ENCODE peak calls at places on chromosomes 12 and 14, in ten cellular contexts. One of them, this sample, is unnamed.

GRCh38 chr12:92408072-92408900 is 262.6 kb upstream of the BTG1 start:
- DNase-seq in stomach: peak
- DNase-seq in breast epithelium: no peak
- DNase-seq in K562: peak
- DNase-seq in thyroid gland: no peak
- DNase-seq in A549: peak
- DNase-seq in IMR-90: no peak
- DNase-seq in vagina: no peak
- DNase-seq in endothelial cell of umbilical vein: peak
- DNase-seq in body of pancreas: no peak
- DNase-seq in this sample: no peak

GRCh38 chr12:25960926-25961325 is 2.4 kb downstream of the RASSF8 start:
- DNase-seq in IMR-90: peak
- DNase-seq in body of pancreas: no peak
- DNase-seq in stomach: no peak
- DNase-seq in K562: no peak
- DNase-seq in A549: no peak
- DNase-seq in endothelial cell of umbilical vein: no peak
- DNase-seq in vagina: no peak
- DNase-seq in thyroid gland: no peak
- DNase-seq in breast epithelium: no peak
- DNase-seq in this sample: no peak

GRCh38 chr12:112881602-112882001 is 25.2 kb upstream of the OAS1 start:
- DNase-seq in thyroid gland: no peak
- DNase-seq in IMR-90: no peak
- DNase-seq in vagina: no peak
- DNase-seq in A549: no peak
- DNase-seq in breast epithelium: no peak
- DNase-seq in stomach: no peak
- DNase-seq in endothelial cell of umbilical vein: no peak
- DNase-seq in body of pancreas: no peak
- DNase-seq in K562: no peak
- DNase-seq in this sample: no peak

GRCh38 chr14:90514566-90514965 is 117.7 kb downstream of the CALM1 start:
- DNase-seq in breast epithelium: no peak
- DNase-seq in vagina: no peak
- DNase-seq in stomach: no peak
- DNase-seq in IMR-90: no peak
- DNase-seq in thyroid gland: no peak
- DNase-seq in endothelial cell of umbilical vein: no peak
- DNase-seq in A549: no peak
- DNase-seq in K562: no peak
- DNase-seq in body of pancreas: no peak
- DNase-seq in this sample: no peak

GRCh38 chr12:101945361-101946232 is 68.2 kb downstream of the DRAM1 start:
- DNase-seq in K562: no peak
- DNase-seq in body of pancreas: no peak
- DNase-seq in A549: no peak
- DNase-seq in stomach: peak
- DNase-seq in thyroid gland: no peak
- DNase-seq in vagina: no peak
- DNase-seq in IMR-90: peak
- DNase-seq in endothelial cell of umbilical vein: no peak
- DNase-seq in breast epithelium: no peak
- DNase-seq in this sample: no peak

GRCh38 chr14:54713364-54713763 is 146.4 kb downstream of the SAMD4A start:
- DNase-seq in stomach: no peak
- DNase-seq in breast epithelium: no peak
- DNase-seq in body of pancreas: no peak
- DNase-seq in A549: no peak
- DNase-seq in thyroid gland: no peak
- DNase-seq in vagina: no peak
- DNase-seq in K562: no peak
- DNase-seq in endothelial cell of umbilical vein: no peak
- DNase-seq in IMR-90: peak
- DNase-seq in this sample: no peak

GRCh38 chr14:55073856-55074255 is 22.4 kb downstream of the MAPK1IP1L start:
- DNase-seq in IMR-90: peak
- DNase-seq in thyroid gland: no peak
- DNase-seq in body of pancreas: no peak
- DNase-seq in K562: no peak
- DNase-seq in stomach: no peak
- DNase-seq in A549: no peak
- DNase-seq in endothelial cell of umbilical vein: no peak
- DNase-seq in breast epithelium: no peak
- DNase-seq in vagina: no peak
- DNase-seq in this sample: no peak

GRCh38 chr14:101721951-101722661 is 39.4 kb upstream of the PPP2R5C start:
- DNase-seq in body of pancreas: peak
- DNase-seq in endothelial cell of umbilical vein: peak
- DNase-seq in stomach: peak
- DNase-seq in breast epithelium: no peak
- DNase-seq in thyroid gland: peak
- DNase-seq in K562: no peak
- DNase-seq in IMR-90: no peak
- DNase-seq in vagina: peak
- DNase-seq in A549: peak
- DNase-seq in this sample: peak

GRCh38 chr12:113222730-113223531 is 1.7 kb downstream of the TPCN1 start:
- DNase-seq in vagina: peak
- DNase-seq in A549: peak
- DNase-seq in stomach: peak
- DNase-seq in IMR-90: peak
- DNase-seq in thyroid gland: peak
- DNase-seq in breast epithelium: peak
- DNase-seq in K562: no peak
- DNase-seq in body of pancreas: peak
- DNase-seq in endothelial cell of umbilical vein: peak
- DNase-seq in this sample: no peak

GRCh38 chr12:112294793-112295192 is 87.4 kb downstream of the HECTD4 start:
- DNase-seq in A549: peak
- DNase-seq in thyroid gland: no peak
- DNase-seq in K562: no peak
- DNase-seq in vagina: no peak
- DNase-seq in stomach: no peak
- DNase-seq in body of pancreas: no peak
- DNase-seq in breast epithelium: no peak
- DNase-seq in endothelial cell of umbilical vein: peak
- DNase-seq in IMR-90: peak
- DNase-seq in this sample: no peak

GRCh38 chr12:61934564-61934963 is 325.6 kb upstream of the USP15 start:
- DNase-seq in vagina: no peak
- DNase-seq in K562: no peak
- DNase-seq in stomach: no peak
- DNase-seq in body of pancreas: no peak
- DNase-seq in A549: no peak
- DNase-seq in breast epithelium: no peak
- DNase-seq in endothelial cell of umbilical vein: no peak
- DNase-seq in IMR-90: no peak
- DNase-seq in thyroid gland: no peak
- DNase-seq in this sample: no peak

GRCh38 chr12:50387487-50387886 is 8.9 kb downstream of the FAM186A start:
- DNase-seq in IMR-90: no peak
- DNase-seq in K562: no peak
- DNase-seq in endothelial cell of umbilical vein: no peak
- DNase-seq in breast epithelium: no peak
- DNase-seq in A549: no peak
- DNase-seq in stomach: no peak
- DNase-seq in body of pancreas: no peak
- DNase-seq in thyroid gland: no peak
- DNase-seq in vagina: no peak
- DNase-seq in this sample: no peak
- H3K4me3 ChIP-seq in IMR-90: no peak
- H3K4me3 ChIP-seq in K562: no peak
- H3K4me3 ChIP-seq in endothelial cell of umbilical vein: no peak
- H3K4me3 ChIP-seq in breast epithelium: no peak
- H3K4me3 ChIP-seq in A549: no peak
- H3K4me3 ChIP-seq in stomach: no peak
- H3K4me3 ChIP-seq in body of pancreas: no peak
- H3K4me3 ChIP-seq in thyroid gland: no peak
- H3K4me3 ChIP-seq in vagina: no peak
- H3K4me3 ChIP-seq in this sample: no peak

DNA sequence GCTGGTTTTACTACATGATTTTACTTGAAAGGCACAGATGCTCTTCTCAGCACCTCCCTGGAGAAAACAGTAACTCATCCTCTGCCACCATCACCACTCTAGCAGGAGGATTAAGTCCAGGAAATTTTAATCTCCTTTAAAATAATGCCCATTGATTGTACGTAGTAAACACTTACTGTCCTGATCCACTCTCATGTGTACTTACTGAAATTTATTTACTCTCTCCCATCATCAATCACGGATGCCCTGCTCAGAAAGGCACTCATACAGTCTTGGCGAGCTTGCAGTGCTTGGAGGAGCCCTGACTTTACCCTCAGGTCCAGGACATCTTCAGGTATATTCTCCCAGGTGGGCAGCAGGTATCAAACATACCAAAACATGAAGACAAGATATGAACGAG is 239.9 kb upstream of the EGLN3 start:
- DNase-seq in A549: no peak
- DNase-seq in endothelial cell of umbilical vein: no peak
- DNase-seq in vagina: no peak
- DNase-seq in thyroid gland: no peak
- DNase-seq in body of pancreas: no peak
- DNase-seq in breast epithelium: no peak
- DNase-seq in stomach: no peak
- DNase-seq in IMR-90: no peak
- DNase-seq in K562: no peak
- DNase-seq in this sample: no peak
- TF ChIP-seq CTCF in A549: no peak
- TF ChIP-seq CTCF in endothelial cell of umbilical vein: no peak
- TF ChIP-seq CTCF in vagina: no peak
- TF ChIP-seq CTCF in thyroid gland: no peak
- TF ChIP-seq CTCF in body of pancreas: no peak
- TF ChIP-seq CTCF in breast epithelium: no peak
- TF ChIP-seq CTCF in stomach: no peak
- TF ChIP-seq CTCF in IMR-90: no peak
- TF ChIP-seq CTCF in K562: no peak
- TF ChIP-seq CTCF in this sample: no peak

DNA sequence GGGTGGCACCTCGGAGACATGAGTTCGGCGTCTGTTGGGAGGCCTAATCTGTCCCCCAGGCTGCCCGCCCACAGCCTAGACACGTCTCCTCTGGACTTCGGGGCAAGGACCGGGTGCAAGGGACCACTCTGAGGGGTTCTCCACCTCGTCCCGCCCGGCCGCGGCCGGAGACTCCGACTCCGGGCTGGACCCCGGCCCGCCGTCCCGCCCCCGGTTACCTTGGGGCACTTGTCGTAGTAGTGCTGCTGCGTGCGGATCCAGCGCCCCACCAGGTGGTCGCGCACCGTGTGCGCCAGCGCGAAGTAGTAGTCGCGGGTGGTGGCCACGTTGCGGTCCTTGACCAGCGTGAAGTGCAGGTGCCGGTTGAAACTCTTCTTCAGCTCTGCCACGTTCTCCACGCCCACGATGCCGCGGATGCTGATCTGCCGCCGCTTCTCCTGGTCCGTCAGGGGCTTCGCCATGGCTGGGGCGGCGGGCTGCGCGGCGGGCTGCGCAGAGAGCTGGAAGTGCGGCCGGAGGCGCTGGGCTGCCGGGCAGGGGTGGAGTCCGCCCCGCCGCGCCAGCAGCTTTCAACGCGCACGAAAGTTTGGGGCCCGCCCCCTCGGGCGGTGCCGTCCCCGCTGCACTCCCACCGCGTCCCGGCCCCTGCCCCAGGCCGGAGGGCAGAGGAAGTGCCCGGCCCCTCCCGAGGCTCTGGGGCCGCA is at the start of gene PYGL:
- DNase-seq in endothelial cell of umbilical vein: peak
- DNase-seq in stomach: peak
- DNase-seq in vagina: no peak
- DNase-seq in thyroid gland: peak
- DNase-seq in breast epithelium: peak
- DNase-seq in K562: peak
- DNase-seq in body of pancreas: peak
- DNase-seq in IMR-90: peak
- DNase-seq in A549: peak
- DNase-seq in this sample: peak
- TF ChIP-seq POLR2A in endothelial cell of umbilical vein: no peak
- TF ChIP-seq POLR2A in stomach: no peak
- TF ChIP-seq POLR2A in vagina: no peak
- TF ChIP-seq POLR2A in thyroid gland: no peak
- TF ChIP-seq POLR2A in breast epithelium: no peak
- TF ChIP-seq POLR2A in K562: peak
- TF ChIP-seq POLR2A in body of pancreas: no peak
- TF ChIP-seq POLR2A in IMR-90: peak
- TF ChIP-seq POLR2A in A549: peak
- TF ChIP-seq POLR2A in this sample: no peak

GRCh38 chr12:57454213-57454565 is 918 bp upstream of the INHBE start:
- DNase-seq in A549: no peak
- DNase-seq in vagina: no peak
- DNase-seq in endothelial cell of umbilical vein: no peak
- DNase-seq in thyroid gland: no peak
- DNase-seq in stomach: no peak
- DNase-seq in body of pancreas: no peak
- DNase-seq in breast epithelium: no peak
- DNase-seq in IMR-90: no peak
- DNase-seq in K562: no peak
- DNase-seq in this sample: no peak

GRCh38 chr12:57455374-57456144 is 452 bp downstream of the INHBE start:
- DNase-seq in K562: no peak
- DNase-seq in stomach: no peak
- DNase-seq in breast epithelium: no peak
- DNase-seq in vagina: no peak
- DNase-seq in thyroid gland: no peak
- DNase-seq in A549: no peak
- DNase-seq in body of pancreas: no peak
- DNase-seq in IMR-90: no peak
- DNase-seq in endothelial cell of umbilical vein: no peak
- DNase-seq in this sample: no peak

GRCh38 chr12:57454566-57455373 is at the start of gene INHBE:
- DNase-seq in K562: peak
- DNase-seq in endothelial cell of umbilical vein: no peak
- DNase-seq in stomach: no peak
- DNase-seq in IMR-90: peak
- DNase-seq in A549: peak
- DNase-seq in breast epithelium: no peak
- DNase-seq in thyroid gland: no peak
- DNase-seq in body of pancreas: peak
- DNase-seq in vagina: no peak
- DNase-seq in this sample: no peak

GRCh38 chr12:57456737-57457490 is 1.8 kb downstream of the INHBE start:
- DNase-seq in breast epithelium: no peak
- DNase-seq in A549: no peak
- DNase-seq in thyroid gland: no peak
- DNase-seq in IMR-90: no peak
- DNase-seq in K562: no peak
- DNase-seq in endothelial cell of umbilical vein: no peak
- DNase-seq in vagina: no peak
- DNase-seq in body of pancreas: no peak
- DNase-seq in stomach: no peak
- DNase-seq in this sample: no peak

GRCh38 chr12:57456145-57456700 is 1.1 kb downstream of the INHBE start:
- DNase-seq in thyroid gland: no peak
- DNase-seq in breast epithelium: no peak
- DNase-seq in body of pancreas: peak
- DNase-seq in endothelial cell of umbilical vein: peak
- DNase-seq in stomach: no peak
- DNase-seq in vagina: no peak
- DNase-seq in IMR-90: peak
- DNase-seq in A549: peak
- DNase-seq in K562: no peak
- DNase-seq in this sample: no peak
- H3K4me3 ChIP-seq in thyroid gland: no peak
- H3K4me3 ChIP-seq in breast epithelium: peak
- H3K4me3 ChIP-seq in body of pancreas: no peak
- H3K4me3 ChIP-seq in endothelial cell of umbilical vein: no peak
- H3K4me3 ChIP-seq in stomach: no peak
- H3K4me3 ChIP-seq in vagina: no peak
- H3K4me3 ChIP-seq in IMR-90: no peak
- H3K4me3 ChIP-seq in A549: peak
- H3K4me3 ChIP-seq in K562: peak
- H3K4me3 ChIP-seq in this sample: no peak